ENCODE peak calls at places on chromosomes 13 and 19, in nine cellular contexts. K is suprapubic skin, E is adrenal gland, C is stomach, W is A549, N is heart left ventricle, Q is esophagus squamous epithelium, X is body of pancreas, U is tibial nerve. A is an unnamed sample.

GRCh38 chr19:44141191-44142013 is at the start of gene ZNF234:
- DNase-seq in Q (no peak), X (peak), C (peak), U (peak), E (peak), K (peak), N (peak), W (peak), A (peak)

GRCh38 chr19:15402411-15403150 is 16.2 kb downstream of the AKAP8L start:
- DNase-seq in N (no peak), X (no peak), E (no peak), Q (no peak), C (no peak), W (no peak), U (no peak), K (no peak), A (no peak)

GRCh38 chr13:20525144-20525600 is 485 bp downstream of the CRYL1 start:
- DNase-seq in Q (no peak), E (peak), K (no peak), N (peak), W (no peak), U (peak), X (peak), C (peak), A (no peak)

GRCh38 chr19:13681509-13681908 is 82.8 kb upstream of the MRI1 start:
- DNase-seq in U (no peak), Q (no peak), N (no peak), X (no peak), K (no peak), W (no peak), C (no peak), E (no peak), A (no peak)

GRCh38 chr13:29587645-29588044 is 7.8 kb downstream of the SLC7A1 start:
- DNase-seq in X (no peak), Q (no peak), C (no peak), E (no peak), K (no peak), W (no peak), N (no peak), U (no peak), A (no peak)

GRCh38 chr13:99389520-99390304 is 82.5 kb upstream of the GPR183 start:
- DNase-seq in X (no peak), U (no peak), Q (no peak), K (no peak), C (no peak), E (no peak), W (no peak), N (no peak), A (no peak)

GRCh38 chr13:46586766-46587509 is 34.0 kb downstream of the LRCH1 start:
- DNase-seq in E (no peak), W (no peak), Q (no peak), X (no peak), U (no peak), K (no peak), N (no peak), C (no peak), A (no peak)

GRCh38 chr19:50896591-50897190 is 14.5 kb downstream of the KLK4 start:
- DNase-seq in K (no peak), C (no peak), E (peak), W (no peak), N (no peak), X (peak), U (no peak), Q (no peak), A (peak)

GRCh38 chr13:64529874-64530485 is 2700.2 kb downstream of the PCDH9 start:
- DNase-seq in Q (no peak), K (no peak), W (peak), U (no peak), E (no peak), X (peak), N (no peak), C (no peak), A (no peak)

GRCh38 chr19:18785179-18786124 is 5.7 kb downstream of the COMP start:
- DNase-seq in X (peak), C (peak), E (peak), Q (no peak), K (peak), N (peak), W (peak), U (peak), A (peak)

GRCh38 chr13:49308977-49309408 is 61.3 kb downstream of the CDADC1 start:
- DNase-seq in K (no peak), Q (no peak), U (peak), X (peak), C (peak), E (peak), N (no peak), W (no peak), A (peak)

GRCh38 chr19:48873476-48874308 is 1.5 kb downstream of the PPP1R15A start:
- DNase-seq in W (no peak), E (peak), K (no peak), Q (no peak), C (no peak), U (peak), X (no peak), N (no peak), A (no peak)

GRCh38 chr19:3690551-3691371 is 9.5 kb downstream of the PIP5K1C start:
- DNase-seq in U (no peak), E (no peak), K (no peak), X (no peak), N (no peak), W (no peak), Q (no peak), C (no peak), A (no peak)

GRCh38 chr19:23799321-23799720 is 40.6 kb upstream of the ZNF681 start:
- DNase-seq in N (no peak), C (no peak), W (no peak), E (no peak), X (peak), K (no peak), U (no peak), Q (no peak), A (no peak)

GRCh38 chr13:49669735-49670309 is 21.5 kb downstream of the EBPL start:
- DNase-seq in E (peak), W (peak), N (peak), X (peak), U (peak), K (no peak), C (peak), Q (no peak), A (peak)

GRCh38 chr13:102191951-102192461 is 209.8 kb downstream of the FGF14 start:
- DNase-seq in C (no peak), X (no peak), Q (no peak), E (peak), U (no peak), N (no peak), W (no peak), K (no peak), A (no peak)

GRCh38 chr19:47389150-47389556 is 30.2 kb downstream of the MEIS3 start:
- DNase-seq in X (no peak), U (no peak), N (no peak), Q (no peak), E (peak), W (no peak), C (no peak), K (no peak), A (no peak)

GRCh38 chr19:14118165-14119051 is 846 bp upstream of the PRKACA start:
- DNase-seq in K (peak), E (peak), N (peak), U (peak), Q (peak), X (peak), W (no peak), C (peak), A (peak)

GRCh38 chr19:23415561-23416191 is 20.4 kb upstream of the ZNF91 start:
- DNase-seq in C (no peak), K (no peak), Q (no peak), U (no peak), X (peak), N (peak), E (no peak), W (no peak), A (no peak)

GRCh38 chr13:42270160-42270856 is 1.6 kb upstream of the AKAP11 start:
- DNase-seq in E (no peak), X (no peak), Q (no peak), K (no peak), W (no peak), U (no peak), N (no peak), C (no peak), A (no peak)

GRCh38 chr13:45826741-45827140 is 24.8 kb downstream of the SIAH3 start:
- DNase-seq in N (no peak), U (no peak), W (no peak), C (no peak), K (no peak), E (no peak), X (no peak), Q (no peak), A (no peak)

GRCh38 chr13:51619614-51620013 is 35.4 kb downstream of the WDFY2 start:
- DNase-seq in C (no peak), X (no peak), W (no peak), E (no peak), N (no peak), Q (no peak), U (no peak), K (no peak), A (no peak)

GRCh38 chr13:31207630-31208549 is 8.1 kb downstream of the B3GLCT start:
- DNase-seq in U (no peak), C (no peak), N (peak), Q (no peak), X (no peak), E (peak), W (no peak), K (no peak), A (no peak)

GRCh38 chr13:109465151-109465550 is 321.2 kb downstream of the IRS2 start:
- DNase-seq in E (no peak), U (no peak), K (no peak), X (no peak), C (no peak), W (no peak), N (no peak), Q (no peak), A (no peak)

GRCh38 chr13:99135591-99135990 is 65.1 kb upstream of the UBAC2 start:
- DNase-seq in E (no peak), K (no peak), Q (no peak), C (no peak), W (no peak), N (no peak), U (no peak), X (no peak), A (no peak)

GRCh38 chr19:38514812-38515633 is 81.5 kb downstream of the RYR1 start:
- DNase-seq in W (peak), U (peak), E (peak), N (peak), K (no peak), X (peak), C (peak), Q (no peak), A (no peak)

GRCh38 chr13:70162141-70162540 is 53.9 kb upstream of the KLHL1 start:
- DNase-seq in W (no peak), E (no peak), U (no peak), N (no peak), Q (no peak), X (no peak), K (no peak), C (no peak), A (no peak)

GRCh38 chr19:19095691-19096090 is 31.9 kb downstream of the SLC25A42 start:
- DNase-seq in K (no peak), Q (no peak), N (no peak), C (no peak), U (no peak), E (no peak), X (no peak), W (no peak), A (no peak)

DNA sequence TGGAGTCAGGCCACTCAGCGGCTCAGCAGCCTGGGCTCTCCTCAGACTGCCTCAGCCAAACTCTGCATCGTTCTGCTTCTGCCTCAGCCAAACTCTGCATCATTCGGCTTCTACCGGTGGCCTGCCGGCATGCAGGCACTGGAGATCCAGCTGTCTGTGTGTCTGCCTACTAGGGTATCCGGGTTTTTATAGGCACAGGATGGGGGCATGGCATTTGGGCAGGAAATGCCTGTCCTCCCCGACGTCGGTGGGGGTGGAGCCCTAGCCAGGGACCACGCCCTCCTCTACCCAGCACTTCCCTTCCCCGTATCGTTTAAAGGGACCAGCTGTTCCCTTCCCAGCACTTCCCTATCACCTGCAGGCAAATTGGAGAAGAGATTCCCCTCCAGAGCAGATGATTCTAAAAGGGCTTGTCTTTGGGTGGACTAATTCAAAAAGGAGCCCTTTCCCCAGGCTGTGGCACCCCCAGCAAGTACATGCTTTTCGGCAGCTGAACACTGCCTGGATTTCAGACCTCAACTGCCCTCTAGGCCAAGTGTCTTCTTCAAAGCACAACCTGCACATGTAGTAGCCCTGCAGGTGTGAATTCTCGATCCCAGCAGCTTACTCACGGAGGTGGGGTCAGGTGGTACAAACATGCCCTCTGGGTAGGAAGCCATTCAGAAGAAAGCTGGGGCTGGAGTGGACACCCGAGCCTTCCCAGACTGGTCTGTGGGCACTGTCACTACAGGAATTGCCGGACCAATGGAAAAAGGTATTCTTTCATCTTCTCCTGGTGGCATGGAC is 25.5 kb upstream of the GPR12 start:
- DNase-seq in E (no peak), X (peak), N (peak), K (peak), U (peak), Q (no peak), C (peak), W (no peak), A (no peak)
- H3K4me3 ChIP-seq in E (no peak), X (no peak), N (no peak), K (peak), U (no peak), Q (peak), C (peak), W (no peak), A (no peak)

DNA sequence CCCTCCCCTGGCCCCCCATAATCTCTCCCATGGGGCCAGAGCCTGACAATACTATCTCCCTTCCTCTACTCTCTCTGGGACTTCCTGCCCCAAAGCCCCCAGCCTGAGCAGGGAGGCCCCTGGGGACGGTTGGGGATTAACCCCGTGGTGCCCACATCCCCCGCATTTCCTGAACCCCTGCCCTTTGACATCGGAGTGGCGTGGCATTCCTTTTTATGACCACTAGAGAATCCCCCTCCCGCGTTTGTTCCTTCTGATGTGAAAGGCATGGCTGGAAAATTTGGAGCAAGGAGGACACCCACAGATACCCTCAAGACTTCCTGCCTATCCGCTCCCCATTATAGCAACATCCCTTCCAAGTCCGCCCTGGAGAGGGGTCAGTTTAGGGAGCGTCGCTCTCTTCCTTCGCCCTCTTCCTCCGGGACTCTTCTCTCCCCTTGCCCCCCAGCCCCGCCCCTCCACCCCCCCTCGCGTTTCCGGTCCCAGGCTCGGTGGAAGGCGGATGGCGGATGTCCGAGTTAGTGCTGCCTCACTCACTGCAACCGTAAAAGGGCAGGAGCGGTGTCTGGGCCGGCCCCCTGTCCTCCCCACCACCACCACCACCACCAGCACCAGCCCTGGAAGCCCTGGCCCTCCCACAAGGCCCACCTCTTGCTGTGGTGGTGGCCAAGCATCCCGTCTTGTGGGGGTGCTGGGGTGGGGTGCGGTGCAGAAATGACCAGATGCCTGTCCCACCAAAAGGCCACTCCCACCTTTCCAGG is 1.8 kb downstream of the VASP start:
- DNase-seq in U (peak), X (peak), K (no peak), W (peak), Q (no peak), E (peak), N (peak), C (peak), A (peak)
- TF ChIP-seq POLR2A in U (no peak), X (peak), K (no peak), W (peak), Q (no peak), E (no peak), N (no peak), C (no peak), A (no peak)

DNA sequence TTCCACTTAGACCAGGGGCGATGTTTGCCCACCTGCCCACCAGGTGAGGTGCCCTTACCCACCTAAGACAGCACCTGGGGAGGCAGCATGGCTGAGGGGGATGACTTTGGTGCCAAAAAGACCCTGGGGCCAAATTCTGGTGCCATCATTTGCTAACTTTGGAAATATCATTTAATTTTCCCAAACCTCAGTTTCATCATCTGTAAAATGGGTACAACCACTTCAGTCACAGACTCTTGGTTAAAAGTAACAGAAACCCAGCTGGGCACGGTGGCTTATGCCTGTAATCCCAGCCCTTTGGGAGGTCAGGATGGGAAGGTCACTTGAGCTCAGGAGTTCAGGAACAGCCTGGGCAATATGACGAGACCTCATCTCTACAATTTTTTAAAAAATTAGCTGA is 177.8 kb downstream of the USP12 start:
- DNase-seq in N (no peak), U (no peak), X (no peak), K (peak), E (no peak), C (no peak), Q (no peak), W (no peak), A (no peak)
- H3K4me3 ChIP-seq in N (no peak), U (no peak), X (no peak), K (no peak), E (no peak), C (no peak), Q (no peak), W (no peak), A (no peak)

DNA sequence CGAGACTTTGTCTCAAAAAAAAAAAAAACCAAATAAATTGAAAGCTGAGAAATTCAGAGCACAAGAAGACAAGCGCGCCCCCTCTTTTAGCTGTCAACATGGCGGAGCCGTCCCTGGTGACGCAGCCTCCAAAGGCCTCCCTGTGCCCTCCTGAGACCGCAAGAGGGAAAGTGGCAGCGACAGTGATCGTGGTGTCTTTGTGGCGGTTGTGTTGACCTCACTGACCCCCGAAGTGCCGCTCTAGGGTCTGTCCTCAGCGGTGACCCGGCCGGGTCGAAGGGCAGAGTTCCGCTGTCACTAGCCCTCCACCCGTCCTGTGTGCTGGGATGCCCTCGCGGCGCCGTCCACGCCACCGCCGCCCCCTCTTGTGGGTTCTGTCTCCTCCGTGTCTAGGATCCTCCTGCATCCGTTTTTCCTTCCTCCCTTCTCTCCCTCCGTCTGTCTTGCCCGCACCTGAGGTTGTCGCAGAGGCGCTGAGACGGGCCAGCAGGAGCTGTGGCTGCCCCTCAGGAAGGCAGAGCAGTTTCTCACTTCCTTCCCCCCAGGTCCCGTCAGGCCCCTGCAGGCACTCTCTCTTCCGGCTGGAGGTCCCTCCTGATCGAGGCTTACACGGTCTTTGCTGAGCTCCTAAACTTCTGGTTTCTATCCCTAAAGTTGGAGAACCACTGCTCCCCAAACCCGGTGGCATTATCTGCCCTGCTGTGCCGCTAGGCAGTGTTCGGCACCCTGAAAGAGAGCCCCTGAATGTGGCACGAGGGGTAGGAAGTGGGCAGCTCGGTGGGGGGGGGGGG is 7.2 kb downstream of the UHRF1 start:
- DNase-seq in N (no peak), C (no peak), W (no peak), E (no peak), K (no peak), Q (no peak), X (no peak), U (no peak), A (no peak)
- TF ChIP-seq POLR2A in N (no peak), C (no peak), W (no peak), E (no peak), K (no peak), Q (no peak), X (no peak), U (no peak), A (no peak)

GRCh38 chr19:928471-929259 is 2.8 kb downstream of the ARID3A start:
- DNase-seq in X (peak), U (no peak), W (no peak), K (no peak), N (no peak), Q (no peak), C (no peak), E (no peak), A (no peak)
- H3K4me3 ChIP-seq in X (no peak), U (no peak), W (no peak), K (no peak), N (no peak), Q (no peak), C (no peak), E (no peak), A (no peak)

DNA sequence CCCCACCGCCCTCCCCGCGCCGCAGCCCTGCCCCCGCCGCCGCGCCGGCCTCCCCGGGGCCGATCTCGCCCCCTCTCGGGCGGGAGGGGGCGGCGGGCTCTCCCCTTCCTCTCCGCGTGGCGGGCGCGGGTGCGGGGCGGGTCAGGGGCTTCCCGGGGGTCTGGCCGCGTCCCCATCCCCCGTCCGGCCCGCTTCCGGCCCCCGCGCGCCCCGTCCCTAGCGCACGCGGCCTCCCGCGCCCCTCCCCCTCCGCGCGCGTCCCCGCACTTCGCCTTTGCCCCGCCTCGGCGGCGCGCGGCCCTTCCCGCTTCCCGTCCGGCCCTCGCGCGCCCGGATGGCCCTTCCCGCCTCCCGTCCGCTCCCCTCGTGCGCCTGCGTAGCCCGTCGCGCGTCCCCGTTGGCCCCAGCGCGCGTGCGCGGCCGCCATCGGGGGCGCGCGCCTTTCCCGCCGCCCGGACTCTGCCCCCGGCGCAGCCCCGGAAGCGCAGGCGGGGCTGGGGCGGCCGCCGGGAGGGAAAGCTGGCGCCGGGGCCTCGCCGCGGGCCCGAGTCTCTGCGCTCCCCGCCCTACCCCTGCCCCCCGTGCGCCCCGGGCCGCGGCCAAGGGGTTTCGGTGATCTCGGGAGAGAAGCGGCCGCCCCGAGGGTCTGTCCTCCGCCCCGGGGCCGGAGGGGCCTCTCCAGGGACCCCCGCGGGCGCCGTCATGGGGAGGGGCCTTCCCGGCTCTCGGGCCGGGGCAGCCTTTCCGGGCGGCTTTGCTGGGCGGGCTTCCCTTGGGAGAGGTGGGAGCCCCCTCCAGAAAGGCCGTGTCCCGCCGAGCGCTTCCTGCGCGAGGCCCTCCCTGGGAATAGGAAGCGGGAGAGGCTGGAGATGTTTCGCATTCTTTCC is 519 bp downstream of the PTBP1 start:
- DNase-seq in E (peak), Q (peak), K (peak), N (peak), X (peak), W (peak), C (peak), U (peak), A (peak)
- TF ChIP-seq POLR2A in E (no peak), Q (no peak), K (no peak), N (no peak), X (peak), W (no peak), C (no peak), U (no peak), A (no peak)

A was measured in breast epithelium.